ENCODE peak calls at places on chromosomes 5 and 9, in six cellular contexts. O is NCI-H2107; V is GM12891; U is AG08396; N is transverse colon; X is activated T-helper 9 cell treated with anti-CD3 and anti-CD28 coated beads, Interleukin-2, amount 50 U/mL, for 16 hours. P is an unnamed sample.

GRCh38 chr5:157744055-157745011 is 821 bp downstream of the LSM11 start:
- DNase-seq in V (peak), O (no peak), N (peak), X (peak), U (peak), P (peak)

GRCh38 chr9:93827545-93828330 is 127.4 kb downstream of the BARX1 start:
- DNase-seq in V (peak), X (no peak), N (peak), U (peak), O (no peak), P (peak)

GRCh38 chr9:18516514-18516913 is 42.6 kb downstream of the ADAMTSL1 start:
- DNase-seq in V (no peak), O (no peak), X (no peak), N (no peak), U (no peak), P (no peak)

GRCh38 chr9:1071730-1072129 is 21.6 kb downstream of the DMRT2 start:
- DNase-seq in O (no peak), N (peak), V (no peak), X (no peak), U (no peak), P (no peak)

GRCh38 chr5:22764736-22765135 is 88.4 kb downstream of the CDH12 start:
- DNase-seq in U (no peak), O (no peak), X (no peak), V (no peak), N (no peak), P (no peak)

GRCh38 chr5:177508217-177508611 is 1.4 kb downstream of the DOK3 start:
- DNase-seq in N (no peak), U (no peak), X (no peak), O (no peak), V (no peak), P (no peak)

GRCh38 chr9:99118782-99119466 is 14.0 kb downstream of the TGFBR1 start:
- DNase-seq in V (no peak), X (peak), N (peak), U (no peak), O (no peak), P (no peak)

GRCh38 chr9:1978941-1979340 is 36.2 kb upstream of the SMARCA2 start:
- DNase-seq in U (peak), O (no peak), X (no peak), N (no peak), V (no peak), P (no peak)

GRCh38 chr9:87713278-87713989 is 12.5 kb upstream of the CTSL start:
- DNase-seq in U (peak), N (peak), V (no peak), X (peak), O (no peak), P (no peak)

GRCh38 chr9:114002271-114002985 is 75.7 kb downstream of the AMBP start:
- DNase-seq in V (no peak), O (no peak), X (no peak), N (no peak), U (no peak), P (no peak)

GRCh38 chr9:77374266-77374665 is 196.9 kb downstream of the VPS13A start:
- DNase-seq in U (no peak), N (no peak), V (no peak), X (no peak), O (no peak), P (no peak)

GRCh38 chr5:105754056-105754455 is 1916.7 kb downstream of the EFNA5 start:
- DNase-seq in X (no peak), V (no peak), N (no peak), O (no peak), U (no peak), P (no peak)

GRCh38 chr9:114047717-114048116 is 30.4 kb downstream of the AMBP start:
- DNase-seq in V (no peak), U (no peak), X (no peak), O (no peak), N (no peak), P (no peak)

GRCh38 chr9:81318571-81318970 is 370.8 kb downstream of the TLE1 start:
- DNase-seq in V (no peak), N (no peak), X (no peak), O (no peak), U (peak), P (no peak)

GRCh38 chr5:142544946-142545652 is 140.8 kb downstream of the FGF1 start:
- DNase-seq in V (no peak), O (no peak), N (no peak), U (peak), X (no peak), P (no peak)

P was measured in D721Med.